ENCODE peak calls at places on chromosomes 3 and 15, in five cellular contexts. Y is neural crest cell; S is endothelial cell; E is CD8-positive, alpha-beta T cell; G is mammary epithelial cell. H is an unnamed sample.

GRCh38 chr3:197293605-197294237 is 4.7 kb downstream of the DLG1 start:
- DNase-seq in E (no peak), G (no peak), S (no peak), Y (no peak), H (no peak)

GRCh38 chr15:48865387-48866079 is 12.4 kb upstream of the EID1 start:
- DNase-seq in S (no peak), E (no peak), G (no peak), Y (no peak), H (no peak)

GRCh38 chr3:10816019-10816862 is at the start of gene SLC6A11:
- DNase-seq in S (peak; percentile 36), G (peak; percentile 39), E (no peak), Y (peak; percentile 36), H (no peak)

GRCh38 chr3:33668618-33669017 is 49.4 kb downstream of the CLASP2 start:
- DNase-seq in E (no peak), S (no peak), Y (no peak), G (no peak), H (no peak)

GRCh38 chr3:159451067-159451466 is 537.6 kb upstream of the IL12A start:
- DNase-seq in Y (no peak), G (peak; percentile 2), E (no peak), S (no peak), H (no peak)

GRCh38 chr3:13105181-13105580 is 32.0 kb upstream of the IQSEC1 start:
- DNase-seq in E (no peak), S (no peak), G (no peak), Y (no peak), H (no peak)

GRCh38 chr15:80615783-80616391 is 79.2 kb upstream of the ABHD17C start:
- DNase-seq in E (no peak), Y (no peak), S (no peak), G (peak; percentile 51), H (no peak)

GRCh38 chr3:50562866-50563265 is 4.7 kb downstream of the C3orf18 start:
- DNase-seq in E (no peak), Y (no peak), G (peak; percentile 88), S (no peak), H (no peak)

GRCh38 chr15:59376735-59377134 is 4.1 kb upstream of the MYO1E start:
- DNase-seq in Y (no peak), E (no peak), G (no peak), S (no peak), H (no peak)

GRCh38 chr3:68972358-68972979 is 40.1 kb upstream of the TAFA4 start:
- DNase-seq in E (peak; percentile 2), S (peak; percentile 85), Y (peak; percentile 76), G (peak; percentile 38), H (peak; percentile 72)

GRCh38 chr3:113747719-113748046 is 848 bp downstream of the ATP6V1A start:
- DNase-seq in Y (no peak), G (peak; percentile 62), E (no peak), S (no peak), H (no peak)

GRCh38 chr15:85785887-85786777 is 8.6 kb downstream of the KLHL25 start:
- DNase-seq in Y (no peak), E (no peak), G (peak; percentile 71), S (no peak), H (no peak)

GRCh38 chr15:78365931-78366330 is 25.8 kb downstream of the CRABP1 start:
- DNase-seq in S (no peak), E (no peak), G (no peak), Y (no peak), H (no peak)

GRCh38 chr3:104628185-104628789 is 738.4 kb upstream of the ALCAM start:
- DNase-seq in G (peak; percentile 55), S (no peak), Y (no peak), E (no peak), H (no peak)

GRCh38 chr3:31449318-31449717 is 83.4 kb upstream of the STT3B start:
- DNase-seq in Y (no peak), E (no peak), G (no peak), S (no peak), H (no peak)

GRCh38 chr3:32148356-32148755 is 41.9 kb downstream of the GPD1L start:
- DNase-seq in G (no peak), E (no peak), Y (no peak), S (no peak), H (no peak)

GRCh38 chr15:91625506-91625905 is 228.0 kb upstream of the SLCO3A1 start:
- DNase-seq in E (no peak), G (peak; percentile 25), S (no peak), Y (no peak), H (no peak)

GRCh38 chr3:58164199-58164879 is 46.4 kb downstream of the DNASE1L3 start:
- DNase-seq in G (no peak), S (no peak), E (no peak), Y (no peak), H (no peak)

GRCh38 chr3:98587654-98588532 is 5.5 kb downstream of the CPOX start:
- DNase-seq in G (no peak), S (no peak), Y (no peak), E (no peak), H (no peak)

GRCh38 chr3:173976281-173976680 is 578.7 kb downstream of the NLGN1 start:
- DNase-seq in S (no peak), G (no peak), Y (no peak), E (no peak), H (no peak)

GRCh38 chr3:196237203-196237602 is 20.9 kb downstream of the SLC51A start:
- DNase-seq in Y (no peak), E (no peak), G (no peak), S (no peak), H (no peak)

GRCh38 chr3:133459400-133459799 is 59.5 kb downstream of the BFSP2 start:
- DNase-seq in Y (no peak), E (no peak), S (no peak), G (no peak), H (no peak)

GRCh38 chr3:152937234-152937633 is 102.3 kb downstream of the P2RY1 start:
- DNase-seq in Y (no peak), G (no peak), S (no peak), E (no peak), H (no peak)

GRCh38 chr15:26882112-26882511 is 15.2 kb downstream of the GABRA5 start:
- DNase-seq in Y (no peak), G (no peak), S (no peak), E (no peak), H (no peak)
- TF ChIP-seq CTCF in Y (no peak), G (no peak), S (no peak), E (no peak), H (no peak)

GRCh38 chr15:28991236-28992171 is 105.7 kb downstream of the APBA2 start:
- DNase-seq in Y (no peak), S (no peak), E (no peak), G (no peak), H (no peak)

GRCh38 chr15:28990390-28990789 is 104.6 kb downstream of the APBA2 start:
- DNase-seq in G (no peak), Y (no peak), S (no peak), E (no peak), H (no peak)

GRCh38 chr15:28987337-28987736 is 101.6 kb downstream of the APBA2 start:
- DNase-seq in Y (no peak), E (no peak), S (no peak), G (no peak), H (no peak)

GRCh38 chr15:28989896-28990295 is 104.1 kb downstream of the APBA2 start:
- DNase-seq in G (no peak), S (no peak), Y (no peak), E (no peak), H (no peak)

GRCh38 chr15:28989239-28989830 is 103.6 kb downstream of the APBA2 start:
- DNase-seq in S (peak; percentile 6), G (no peak), Y (no peak), E (no peak), H (no peak)
- TF ChIP-seq CTCF in S (no peak), G (no peak), Y (no peak), E (no peak), H (no peak)

DNA sequence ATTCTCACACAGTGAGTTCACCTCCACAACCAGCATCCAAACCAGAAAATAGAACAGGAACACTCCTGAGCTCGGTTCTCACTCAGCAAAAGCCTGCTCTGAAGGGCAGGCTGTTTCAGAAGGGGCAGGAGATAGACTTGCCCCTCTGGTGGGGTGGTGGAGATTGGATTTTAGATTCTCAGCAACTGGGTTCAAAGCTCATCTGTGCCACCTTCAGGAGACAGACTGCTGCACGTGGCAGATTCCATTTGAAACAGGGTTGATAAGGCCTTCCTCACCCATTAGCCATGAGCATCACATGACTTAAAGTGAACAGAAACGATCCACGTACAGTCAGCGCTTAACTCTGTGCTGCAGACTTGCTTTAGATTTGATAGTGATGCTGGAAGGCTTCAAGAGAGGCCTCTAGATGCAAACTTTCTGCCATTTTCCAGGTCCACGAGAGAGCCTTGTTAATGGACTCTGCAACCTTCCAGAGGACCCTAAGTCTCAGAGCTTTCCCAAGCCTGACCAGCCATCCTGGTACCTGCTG is 35.0 kb upstream of the MGLL start:
- DNase-seq in E (no peak), Y (no peak), G (no peak), S (no peak), H (no peak)
- TF ChIP-seq CTCF in E (no peak), Y (no peak), G (no peak), S (no peak), H (no peak)

GRCh38 chr15:70344666-70345065 is 246.9 kb upstream of the TLE3 start:
- DNase-seq in G (no peak), E (no peak), Y (no peak), S (no peak), H (peak; percentile 39)
- TF ChIP-seq CTCF in G (no peak), E (no peak), Y (no peak), S (no peak), H (no peak)

GRCh38 chr15:41022487-41023090 is 69.3 kb downstream of the CHAC1 start:
- DNase-seq in Y (peak; percentile 41), E (peak; percentile 1), G (peak; percentile 16), S (peak; percentile 62), H (no peak)
- TF ChIP-seq CTCF in Y (peak; percentile 78), E (peak; percentile 66), G (peak; percentile 61), S (peak; percentile 73), H (peak; percentile 83)

H was measured in type B pancreatic cell.